ENCODE peak calls at places on chromosomes 3 and 15, in ten cellular contexts. U is frontal cortex; S is DMS53; E is Jurkat, Clone E6-1; M is BJ; T is nucleus accumbens; X is skeletal muscle cell; O is HFFc6; J is NCI-H1105; R is brain microvascular endothelial cell. K is an unnamed sample.

GRCh38 chr3:50078622-50079021 is 10.1 kb upstream of the RBM5 start:
- DNase-seq in E (no peak), O (no peak), U (no peak), X (no peak), J (no peak), S (peak), M (no peak), R (no peak), T (no peak), K (no peak)

GRCh38 chr3:196643201-196643749 is 3.8 kb downstream of the NRROS start:
- DNase-seq in S (no peak), J (no peak), R (no peak), U (no peak), X (no peak), O (no peak), E (no peak), T (no peak), M (no peak), K (peak)

GRCh38 chr15:33612721-33613304 is 302.0 kb downstream of the RYR3 start:
- DNase-seq in O (no peak), T (no peak), J (no peak), S (no peak), R (no peak), U (no peak), E (no peak), M (no peak), X (peak), K (no peak)

GRCh38 chr3:128381609-128382008 is 85.1 kb downstream of the DNAJB8 start:
- DNase-seq in M (no peak), S (no peak), U (no peak), R (no peak), T (no peak), X (no peak), O (no peak), J (no peak), E (no peak), K (no peak)

GRCh38 chr15:41896566-41896965 is 2.7 kb upstream of the SPTBN5 start:
- DNase-seq in U (no peak), M (no peak), X (no peak), R (no peak), T (no peak), O (no peak), J (no peak), S (no peak), E (no peak), K (no peak)

GRCh38 chr3:174016186-174016585 is 618.6 kb downstream of the NLGN1 start:
- DNase-seq in J (no peak), E (no peak), O (peak), S (no peak), M (peak), R (peak), U (no peak), X (peak), T (no peak), K (no peak)

GRCh38 chr3:16897254-16897926 is 12.6 kb downstream of the PLCL2 start:
- DNase-seq in J (no peak), E (peak), T (no peak), X (no peak), O (peak), M (peak), S (peak), U (no peak), R (no peak), K (peak)

GRCh38 chr15:67941643-67942315 is 101.9 kb upstream of the RNU6-1 start:
- DNase-seq in M (no peak), R (no peak), O (no peak), S (no peak), X (no peak), T (no peak), U (no peak), E (no peak), J (no peak), K (no peak)

GRCh38 chr15:79540551-79540950 is 108.4 kb downstream of the MINAR1 start:
- DNase-seq in O (no peak), X (no peak), R (no peak), M (no peak), E (no peak), T (no peak), U (no peak), S (peak), J (no peak), K (peak)